ENCODE peak calls at places on chromosomes 7 and 10, in eight cellular contexts. U is cardiac muscle cell, A is Panc1, J is BJ, L is Caco-2, K is IMR-90, G is AG09309, H is fibroblast of mammary gland. X is an unnamed sample.

GRCh38 chr7:106613861-106614560 is 46.9 kb downstream of the CCDC71L start:
- DNase-seq in U (no peak), J (peak; percentile 44), L (no peak), K (peak; percentile 43), H (peak; percentile 37), G (peak; percentile 10), A (no peak), X (no peak)

GRCh38 chr7:95875519-95875918 is 103.2 kb downstream of the DYNC1I1 start:
- DNase-seq in H (no peak), K (no peak), U (no peak), G (no peak), L (no peak), A (no peak), J (no peak), X (no peak)

GRCh38 chr7:31775511-31775910 is 88.5 kb downstream of the PPP1R17 start:
- DNase-seq in A (no peak), J (no peak), U (no peak), L (peak; percentile 42), H (no peak), K (no peak), G (no peak), X (no peak)

GRCh38 chr10:86262671-86263165 is 103.9 kb downstream of the GRID1 start:
- DNase-seq in L (no peak), A (no peak), J (no peak), G (no peak), K (no peak), U (no peak), H (no peak), X (no peak)

GRCh38 chr10:88952647-88953111 is at the start of gene ACTA2:
- DNase-seq in A (no peak), J (no peak), H (peak; percentile 70), L (no peak), G (no peak), K (peak; percentile 84), U (peak; percentile 68), X (peak; percentile 92)

GRCh38 chr10:133537551-133538545 is 10.7 kb downstream of the CYP2E1 start:
- DNase-seq in H (no peak), G (no peak), J (no peak), K (no peak), L (no peak), A (no peak), U (no peak), X (no peak)

GRCh38 chr7:16739863-16740622 is 13.5 kb upstream of the TSPAN13 start:
- DNase-seq in A (peak; percentile 88), J (peak; percentile 97), U (peak; percentile 63), H (peak; percentile 98), K (peak; percentile 98), L (peak; percentile 74), G (peak; percentile 97), X (peak; percentile 94)

GRCh38 chr10:110279062-110279986 is 25.4 kb downstream of the SMNDC1 start:
- DNase-seq in H (peak; percentile 78), A (peak; percentile 52), L (peak; percentile 53), K (peak; percentile 71), G (peak; percentile 14), U (peak; percentile 72), J (no peak), X (no peak)

GRCh38 chr10:70603439-70603778 is 868 bp upstream of the PRF1 start:
- DNase-seq in G (no peak), K (no peak), A (no peak), H (no peak), U (no peak), J (no peak), L (peak; percentile 37), X (no peak)

GRCh38 chr10:57864789-57865676 is 402.7 kb downstream of the IPMK start:
- DNase-seq in L (peak; percentile 86), A (no peak), G (no peak), H (no peak), K (no peak), J (no peak), U (no peak), X (no peak)

GRCh38 chr7:149468208-149468607 is 7.3 kb upstream of the ZNF777 start:
- DNase-seq in L (no peak), K (no peak), J (no peak), H (peak; percentile 40), A (no peak), G (peak; percentile 24), U (no peak), X (no peak)

GRCh38 chr7:117072620-117073118 is 119.4 kb downstream of the ST7 start:
- DNase-seq in G (no peak), K (peak; percentile 71), A (no peak), J (no peak), U (peak; percentile 63), L (no peak), H (peak; percentile 80), X (no peak)

GRCh38 chr10:3426190-3426845 is 253.7 kb upstream of the PITRM1 start:
- DNase-seq in H (peak; percentile 81), J (no peak), K (peak; percentile 82), G (no peak), U (no peak), L (no peak), A (no peak), X (peak; percentile 61)

GRCh38 chr10:77872947-77873557 is 53.5 kb downstream of the DLG5 start:
- DNase-seq in L (no peak), U (no peak), A (no peak), H (no peak), G (no peak), J (no peak), K (no peak), X (no peak)

GRCh38 chr10:126101744-126102143 is 205.4 kb downstream of the FANK1 start:
- DNase-seq in J (no peak), U (no peak), G (no peak), A (no peak), H (no peak), K (no peak), L (no peak), X (no peak)

GRCh38 chr7:77359599-77359998 is 56.5 kb downstream of the GSAP start:
- DNase-seq in J (no peak), H (no peak), L (no peak), A (no peak), G (no peak), K (no peak), U (no peak), X (no peak)

GRCh38 chr7:85290252-85290651 is 103.4 kb upstream of the SEMA3D start:
- DNase-seq in U (no peak), L (no peak), H (no peak), K (no peak), G (no peak), A (no peak), J (no peak), X (no peak)

DNA sequence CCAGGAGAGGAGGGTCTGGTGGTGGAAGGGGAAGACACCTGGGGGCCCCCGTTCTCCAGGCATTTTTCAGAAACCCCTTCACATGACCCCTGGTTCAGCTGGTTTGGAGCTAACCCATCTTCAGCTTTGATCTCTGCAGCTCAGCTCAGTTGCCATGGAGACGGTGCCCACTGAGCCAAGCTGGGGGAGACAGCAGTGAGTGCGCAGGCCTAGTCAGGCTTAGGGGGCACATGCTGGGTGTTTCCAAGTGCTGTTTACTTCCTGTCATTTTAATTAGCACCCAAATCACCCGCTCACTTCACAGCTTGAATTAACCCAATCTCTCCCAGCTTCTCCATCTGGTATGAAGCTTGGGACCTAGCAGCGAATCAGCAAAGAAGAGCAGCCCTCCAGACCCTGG is 9.0 kb downstream of the SPOCK2 start:
- DNase-seq in K (no peak), A (no peak), H (no peak), G (no peak), L (peak; percentile 33), J (no peak), U (no peak), X (no peak)
- H3K4me3 ChIP-seq in K (no peak overlapping the region), A (no peak overlapping the region), H (no peak overlapping the region), G (no peak overlapping the region), L (no peak overlapping the region), J (no peak overlapping the region), U (no peak overlapping the region), X (no peak overlapping the region)

GRCh38 chr7:47948096-47948790 is at the start of gene PKD1L1:
- DNase-seq in U (no peak), L (no peak), K (no peak), J (no peak), H (no peak), A (no peak), G (no peak), X (no peak)

GRCh38 chr7:47949703-47950102 is 1.4 kb upstream of the PKD1L1 start:
- DNase-seq in U (no peak), H (no peak), A (no peak), J (no peak), G (no peak), L (no peak), K (no peak), X (no peak)

GRCh38 chr7:47952224-47952623 is 4.0 kb upstream of the PKD1L1 start:
- DNase-seq in L (no peak), A (no peak), U (no peak), J (no peak), G (no peak), H (no peak), K (no peak), X (no peak)

GRCh38 chr7:47951374-47951773 is 3.1 kb upstream of the PKD1L1 start:
- DNase-seq in K (no peak), J (no peak), H (no peak), L (no peak), A (no peak), U (no peak), G (no peak), X (no peak)

GRCh38 chr7:47950714-47951113 is 2.4 kb upstream of the PKD1L1 start:
- DNase-seq in K (no peak), H (no peak), A (no peak), L (peak; percentile 75), U (no peak), G (no peak), J (no peak), X (no peak)
- TF ChIP-seq CTCF in K (no peak), H (no peak), A (no peak), L (peak; percentile 20), U (no peak), G (no peak), J (no peak), X (no peak)

GRCh38 chr7:608954-609711 is 89.5 kb upstream of the PDGFA start:
- DNase-seq in K (no peak), G (no peak), A (no peak), L (no peak), U (no peak), H (no peak), J (no peak), X (no peak)
- H3K4me3 ChIP-seq in K (no peak overlapping the region), G (no peak overlapping the region), A (no peak overlapping the region), L (no peak overlapping the region), U (no peak overlapping the region), H (no peak overlapping the region), J (no peak overlapping the region), X (no peak overlapping the region)

DNA sequence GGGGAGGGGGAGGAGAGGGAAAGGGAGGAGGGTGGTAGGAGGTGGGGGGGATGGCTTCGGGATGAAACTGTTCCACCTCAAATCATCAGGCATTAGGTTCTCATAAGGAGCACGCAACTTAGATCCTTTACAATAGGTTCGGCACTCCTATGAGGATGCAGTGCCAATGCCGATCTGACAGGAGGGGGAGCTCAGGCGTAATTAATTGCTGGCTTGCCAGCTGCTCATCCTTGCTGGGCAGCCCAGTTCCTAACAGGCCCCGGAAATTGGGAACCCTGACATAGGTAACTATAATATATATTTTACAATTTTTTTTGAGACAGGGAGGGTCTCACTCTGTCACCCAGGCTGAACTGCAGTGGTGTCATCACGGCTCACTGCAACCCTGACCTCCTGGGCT is 118.8 kb upstream of the SFMBT2 start:
- DNase-seq in G (no peak), A (no peak), U (peak; percentile 48), H (no peak), L (peak; percentile 71), K (no peak), J (no peak), X (no peak)
- TF ChIP-seq CTCF in G (peak; percentile 6), A (peak; percentile 46), U (peak; percentile 63), H (no peak), L (peak; percentile 78), K (peak; percentile 6), J (peak; percentile 40), X (no peak)